ENCODE peak calls at places on chromosome 18, in five cellular contexts. One of them, this sample, is unnamed.

GRCh38 chr18:39935598-39935997 is 2019.4 kb upstream of the PIK3C3 start:
- DNase-seq in mucosa of descending colon: no peak
- DNase-seq in neural progenitor cell: no peak
- DNase-seq in upper lobe of right lung: no peak
- DNase-seq in cardiac fibroblast: no peak
- DNase-seq in this sample: no peak

GRCh38 chr18:79071037-79071960 is 2.1 kb downstream of the ATP9B start:
- DNase-seq in mucosa of descending colon: no peak
- DNase-seq in neural progenitor cell: no peak
- DNase-seq in upper lobe of right lung: no peak
- DNase-seq in cardiac fibroblast: no peak
- DNase-seq in this sample: no peak

GRCh38 chr18:2895391-2895790 is 48.6 kb downstream of the EMILIN2 start:
- DNase-seq in mucosa of descending colon: no peak
- DNase-seq in neural progenitor cell: no peak
- DNase-seq in upper lobe of right lung: no peak
- DNase-seq in cardiac fibroblast: no peak
- DNase-seq in this sample: no peak

GRCh38 chr18:50128506-50129271 is 66.3 kb downstream of the MYO5B start:
- DNase-seq in mucosa of descending colon: peak; percentile 78
- DNase-seq in neural progenitor cell: peak; percentile 67
- DNase-seq in upper lobe of right lung: no peak
- DNase-seq in cardiac fibroblast: no peak
- DNase-seq in this sample: no peak

GRCh38 chr18:54672846-54673475 is 81.9 kb downstream of the DYNAP start:
- DNase-seq in mucosa of descending colon: no peak
- DNase-seq in neural progenitor cell: peak; percentile 9
- DNase-seq in upper lobe of right lung: no peak
- DNase-seq in cardiac fibroblast: peak; percentile 44
- DNase-seq in this sample: no peak

GRCh38 chr18:59318460-59318859 is at the start of gene CPLX4:
- DNase-seq in mucosa of descending colon: no peak
- DNase-seq in neural progenitor cell: no peak
- DNase-seq in upper lobe of right lung: no peak
- DNase-seq in cardiac fibroblast: no peak
- DNase-seq in this sample: no peak

GRCh38 chr18:76410660-76411417 is 84.2 kb downstream of the ZNF516 start:
- DNase-seq in mucosa of descending colon: no peak
- DNase-seq in neural progenitor cell: no peak
- DNase-seq in upper lobe of right lung: no peak
- DNase-seq in cardiac fibroblast: no peak
- DNase-seq in this sample: no peak

GRCh38 chr18:45060102-45060501 is 379.4 kb downstream of the SETBP1 start:
- DNase-seq in mucosa of descending colon: no peak
- DNase-seq in neural progenitor cell: no peak
- DNase-seq in upper lobe of right lung: no peak
- DNase-seq in cardiac fibroblast: no peak
- DNase-seq in this sample: no peak

GRCh38 chr18:24413148-24413547 is 13.3 kb upstream of the IMPACT start:
- DNase-seq in mucosa of descending colon: no peak
- DNase-seq in neural progenitor cell: peak; percentile 54
- DNase-seq in upper lobe of right lung: no peak
- DNase-seq in cardiac fibroblast: no peak
- DNase-seq in this sample: peak; percentile 30
- TF ChIP-seq CTCF in mucosa of descending colon: peak; percentile 27
- TF ChIP-seq CTCF in neural progenitor cell: peak; percentile 47
- TF ChIP-seq CTCF in upper lobe of right lung: no peak
- TF ChIP-seq CTCF in cardiac fibroblast: peak; percentile 28
- TF ChIP-seq CTCF in this sample: no peak

GRCh38 chr18:72652990-72653593 is 109.0 kb upstream of the CBLN2 start:
- DNase-seq in mucosa of descending colon: no peak
- DNase-seq in neural progenitor cell: peak; percentile 67
- DNase-seq in upper lobe of right lung: no peak
- DNase-seq in cardiac fibroblast: peak; percentile 21
- DNase-seq in this sample: peak; percentile 82
- TF ChIP-seq CTCF in mucosa of descending colon: no peak
- TF ChIP-seq CTCF in neural progenitor cell: peak; percentile 63
- TF ChIP-seq CTCF in upper lobe of right lung: peak; percentile 46
- TF ChIP-seq CTCF in cardiac fibroblast: peak; percentile 26
- TF ChIP-seq CTCF in this sample: peak; percentile 63

GRCh38 chr18:67194886-67195285 is 321.6 kb downstream of the DSEL start:
- DNase-seq in mucosa of descending colon: no peak
- DNase-seq in neural progenitor cell: peak; percentile 24
- DNase-seq in upper lobe of right lung: no peak
- DNase-seq in cardiac fibroblast: no peak
- DNase-seq in this sample: peak; percentile 24
- TF ChIP-seq CTCF in mucosa of descending colon: no peak
- TF ChIP-seq CTCF in neural progenitor cell: no peak
- TF ChIP-seq CTCF in upper lobe of right lung: no peak
- TF ChIP-seq CTCF in cardiac fibroblast: no peak
- TF ChIP-seq CTCF in this sample: no peak

DNA sequence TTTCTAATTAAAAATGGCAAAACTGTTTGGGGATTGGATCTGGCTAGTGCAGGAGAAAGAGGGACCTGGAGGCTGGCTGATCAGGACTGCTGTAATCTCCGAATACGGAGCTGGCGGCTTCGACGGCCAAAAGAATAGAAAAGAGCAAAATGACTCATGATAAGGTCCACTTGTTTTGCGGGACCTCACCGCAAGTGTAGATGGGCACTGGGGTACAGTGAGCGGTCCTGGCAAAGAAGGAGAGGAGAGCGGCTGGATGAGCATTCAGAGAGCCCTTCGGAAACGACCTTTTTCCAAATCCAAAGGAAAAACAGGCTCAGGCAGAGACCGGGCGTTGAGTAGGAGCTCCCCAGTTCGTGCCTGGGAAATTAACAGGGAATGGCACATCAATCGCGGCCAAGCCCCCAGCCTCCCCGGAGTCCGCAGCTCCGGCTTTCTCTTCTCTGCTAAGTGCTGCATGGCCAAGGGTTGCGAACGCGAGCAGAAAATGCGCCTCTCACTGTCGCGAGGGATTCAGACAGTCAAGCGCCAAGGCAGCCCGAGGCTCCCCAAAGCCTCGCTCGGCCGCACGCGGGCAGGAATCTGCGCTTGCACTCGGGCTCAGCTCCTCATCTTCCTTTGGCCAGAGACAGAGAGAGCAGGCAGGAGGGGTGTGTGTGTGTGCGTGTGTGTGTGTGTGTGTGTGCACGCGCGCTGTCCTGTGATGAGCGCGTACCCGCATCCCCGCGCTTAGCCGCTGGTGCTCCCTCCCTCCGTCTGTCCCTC is 1.8 kb downstream of the DCC start:
- DNase-seq in mucosa of descending colon: peak; percentile 27
- DNase-seq in neural progenitor cell: peak; percentile 73
- DNase-seq in upper lobe of right lung: no peak
- DNase-seq in cardiac fibroblast: no peak
- DNase-seq in this sample: peak; percentile 70
- TF ChIP-seq CTCF in mucosa of descending colon: no peak
- TF ChIP-seq CTCF in neural progenitor cell: no peak
- TF ChIP-seq CTCF in upper lobe of right lung: no peak
- TF ChIP-seq CTCF in cardiac fibroblast: no peak
- TF ChIP-seq CTCF in this sample: no peak

GRCh38 chr18:37578886-37579513 is 13.4 kb upstream of the CELF4 start:
- DNase-seq in mucosa of descending colon: no peak
- DNase-seq in neural progenitor cell: peak; percentile 19
- DNase-seq in upper lobe of right lung: no peak
- DNase-seq in cardiac fibroblast: peak; percentile 16
- DNase-seq in this sample: no peak
- TF ChIP-seq CTCF in mucosa of descending colon: no peak
- TF ChIP-seq CTCF in neural progenitor cell: peak; percentile 69
- TF ChIP-seq CTCF in upper lobe of right lung: peak; percentile 48
- TF ChIP-seq CTCF in cardiac fibroblast: no peak
- TF ChIP-seq CTCF in this sample: peak; percentile 60

GRCh38 chr18:31562726-31563125 is 29.0 kb upstream of the TTR start:
- DNase-seq in mucosa of descending colon: no peak
- DNase-seq in neural progenitor cell: peak; percentile 10
- DNase-seq in upper lobe of right lung: no peak
- DNase-seq in cardiac fibroblast: no peak
- DNase-seq in this sample: no peak

GRCh38 chr18:31565782-31566512 is 25.7 kb upstream of the TTR start:
- DNase-seq in mucosa of descending colon: no peak
- DNase-seq in neural progenitor cell: no peak
- DNase-seq in upper lobe of right lung: no peak
- DNase-seq in cardiac fibroblast: no peak
- DNase-seq in this sample: no peak

GRCh38 chr18:31565345-31565744 is 26.3 kb upstream of the TTR start:
- DNase-seq in mucosa of descending colon: no peak
- DNase-seq in neural progenitor cell: no peak
- DNase-seq in upper lobe of right lung: no peak
- DNase-seq in cardiac fibroblast: no peak
- DNase-seq in this sample: no peak

GRCh38 chr18:31563778-31564177 is 27.9 kb upstream of the TTR start:
- DNase-seq in mucosa of descending colon: no peak
- DNase-seq in neural progenitor cell: no peak
- DNase-seq in upper lobe of right lung: no peak
- DNase-seq in cardiac fibroblast: peak; percentile 6
- DNase-seq in this sample: no peak

GRCh38 chr18:31566576-31567306 is 24.9 kb upstream of the TTR start:
- DNase-seq in mucosa of descending colon: no peak
- DNase-seq in neural progenitor cell: no peak
- DNase-seq in upper lobe of right lung: no peak
- DNase-seq in cardiac fibroblast: no peak
- DNase-seq in this sample: no peak
- TF ChIP-seq CTCF in mucosa of descending colon: no peak
- TF ChIP-seq CTCF in neural progenitor cell: no peak
- TF ChIP-seq CTCF in upper lobe of right lung: no peak
- TF ChIP-seq CTCF in cardiac fibroblast: no peak
- TF ChIP-seq CTCF in this sample: no peak

DNA sequence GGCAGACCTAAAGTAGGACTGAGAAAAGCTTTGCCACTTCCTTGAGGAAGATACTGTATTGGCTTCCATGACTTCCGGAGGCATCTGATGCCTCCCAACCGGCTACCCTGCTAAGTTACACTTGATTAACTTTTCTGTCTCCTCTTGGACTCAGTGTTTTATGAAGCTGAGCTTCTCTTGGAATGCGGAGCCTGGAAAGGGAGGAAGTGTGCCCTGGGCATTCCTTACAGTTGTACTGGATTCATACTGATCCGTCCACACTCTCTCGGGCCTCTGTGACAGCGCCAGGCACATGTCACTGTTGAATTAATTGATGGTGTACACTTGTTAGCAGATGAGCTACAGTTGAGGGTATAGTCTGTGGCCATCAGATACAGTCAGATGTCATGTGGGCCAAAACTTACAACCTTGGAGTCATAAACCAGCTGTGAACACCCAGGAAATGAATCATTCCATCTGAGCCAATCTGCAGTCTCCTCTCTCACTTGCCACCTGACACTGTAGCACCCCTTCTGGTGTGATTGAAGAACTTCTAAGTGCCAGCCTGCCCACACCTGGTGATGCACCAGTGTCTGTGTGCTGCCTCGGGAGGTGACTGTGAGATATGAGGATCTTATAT is 122.5 kb downstream of the FHOD3 start:
- DNase-seq in mucosa of descending colon: no peak
- DNase-seq in neural progenitor cell: no peak
- DNase-seq in upper lobe of right lung: no peak
- DNase-seq in cardiac fibroblast: peak; percentile 56
- DNase-seq in this sample: no peak
- TF ChIP-seq CTCF in mucosa of descending colon: no peak
- TF ChIP-seq CTCF in neural progenitor cell: no peak
- TF ChIP-seq CTCF in upper lobe of right lung: no peak
- TF ChIP-seq CTCF in cardiac fibroblast: peak; percentile 7
- TF ChIP-seq CTCF in this sample: no peak